ENCODE peak calls at places on chromosomes 11 and 22, in ten cellular contexts. Z, F, Q, A, U, H, L, J, W and X are unnamed samples.
A peak's percentile ranks its signal among the peaks of the same experiment; 100 is the strongest.

GRCh38 chr11:125174686-125175085 is 10.1 kb downstream of the PKNOX2 start:
- DNase-seq in H (no peak), F (no peak), A (no peak), J (no peak), W (no peak), Q (no peak), L (no peak), U (no peak), Z (no peak), X (no peak)

GRCh38 chr22:19046719-19047609 is 75.2 kb downstream of the DGCR2 start:
- DNase-seq in L (no peak), J (no peak), A (no peak), Z (no peak), F (no peak), H (no peak), Q (no peak), U (no peak), W (no peak), X (no peak)

GRCh38 chr11:126123686-126124085 is 61.0 kb upstream of the CDON start:
- DNase-seq in Q (no peak), W (no peak), A (no peak), H (no peak), L (no peak), U (no peak), Z (no peak), F (no peak), J (no peak), X (no peak)

GRCh38 chr11:117520201-117520600 is 192.5 kb downstream of the CEP164 start:
- DNase-seq in A (no peak), U (no peak), J (no peak), F (no peak), W (no peak), H (no peak), Z (no peak), Q (no peak), L (no peak), X (no peak)

GRCh38 chr11:63998558-63999348 is 12.5 kb downstream of the OTUB1 start:
- DNase-seq in J (no peak), Z (no peak), W (peak; percentile 86), H (no peak), A (peak; percentile 72), Q (no peak), F (no peak), L (no peak), U (no peak), X (no peak)

GRCh38 chr11:128692750-128693578 is 908 bp upstream of the FLI1 start:
- DNase-seq in A (no peak), H (peak; percentile 57), Q (peak; percentile 60), W (peak; percentile 90), Z (peak; percentile 28), L (no peak), J (no peak), U (peak; percentile 88), F (no peak), X (no peak)

GRCh38 chr11:3341298-3341697 is 37.6 kb downstream of the ZNF195 start:
- DNase-seq in Q (peak; percentile 12), H (peak; percentile 44), F (no peak), Z (peak; percentile 65), W (no peak), L (peak; percentile 60), U (peak; percentile 85), A (no peak), J (peak; percentile 52), X (no peak)

GRCh38 chr22:46830001-46830715 is 67.7 kb downstream of the TBC1D22A start:
- DNase-seq in F (no peak), U (peak; percentile 92), Z (no peak), Q (no peak), A (peak; percentile 59), L (no peak), J (no peak), H (peak; percentile 44), W (no peak), X (no peak)

GRCh38 chr11:118650366-118650765 is 29.1 kb downstream of the TREH start:
- DNase-seq in W (no peak), J (no peak), Q (no peak), U (no peak), H (no peak), F (no peak), L (no peak), Z (no peak), A (no peak), X (no peak)